ENCODE peak calls at places on chromosome 20, in seven cellular contexts. M, H, T, N, S, L and P are unnamed samples.

GRCh38 chr20:32289661-32290431 is 12.4 kb downstream of the KIF3B start:
- DNase-seq in M (no peak), H (no peak), T (no peak), N (no peak), S (no peak), L (no peak), P (no peak)

GRCh38 chr20:48791014-48791413 is 36.8 kb downstream of the PREX1 start:
- DNase-seq in M (no peak), H (peak), T (no peak), N (peak), S (no peak), L (no peak), P (no peak)

GRCh38 chr20:20611165-20611564 is 101.3 kb downstream of the RALGAPA2 start:
- DNase-seq in M (no peak), H (no peak), T (no peak), N (no peak), S (no peak), L (no peak), P (no peak)

GRCh38 chr20:41137412-41138216 is at the start of gene PLCG1:
- DNase-seq in M (peak), H (peak), T (peak), N (peak), S (peak), L (peak), P (peak)

GRCh38 chr20:62496525-62497218 is 20.9 kb upstream of the GATA5 start:
- DNase-seq in M (no peak), H (no peak), T (no peak), N (peak), S (no peak), L (no peak), P (no peak)

GRCh38 chr20:51019598-51020592 is 3.0 kb downstream of the KCNG1 start:
- DNase-seq in M (no peak), H (no peak), T (no peak), N (no peak), S (no peak), L (no peak), P (no peak)

GRCh38 chr20:9794831-9795230 is 44.0 kb downstream of the PAK5 start:
- DNase-seq in M (no peak), H (no peak), T (no peak), N (no peak), S (no peak), L (no peak), P (no peak)

GRCh38 chr20:52434041-52434425 is 242.5 kb upstream of the ZFP64 start:
- DNase-seq in M (no peak), H (no peak), T (no peak), N (no peak), S (no peak), L (no peak), P (no peak)

GRCh38 chr20:32150291-32150848 is 40.9 kb downstream of the TM9SF4 start:
- DNase-seq in M (no peak), H (no peak), T (no peak), N (no peak), S (no peak), L (no peak), P (no peak)

GRCh38 chr20:52747736-52748135 is 224.4 kb upstream of the TSHZ2 start:
- DNase-seq in M (no peak), H (peak), T (no peak), N (peak), S (no peak), L (no peak), P (peak)

GRCh38 chr20:45407067-45407745 is 883 bp upstream of the DBNDD2 start:
- DNase-seq in M (no peak), H (peak), T (peak), N (no peak), S (peak), L (no peak), P (no peak)

GRCh38 chr20:18853946-18854646 is 40.5 kb downstream of the SCP2D1 start:
- DNase-seq in M (no peak), H (no peak), T (no peak), N (no peak), S (no peak), L (no peak), P (no peak)

GRCh38 chr20:35616465-35617396 is 1.1 kb downstream of the SPAG4 start:
- DNase-seq in M (peak), H (peak), T (peak), N (peak), S (peak), L (no peak), P (peak)

GRCh38 chr20:45445805-45446562 is 23.6 kb upstream of the WFDC2 start:
- DNase-seq in M (peak), H (no peak), T (peak), N (peak), S (no peak), L (no peak), P (peak)

GRCh38 chr20:58389324-58389967 is 417 bp downstream of the VAPB start:
- DNase-seq in M (peak), H (peak), T (peak), N (peak), S (no peak), L (no peak), P (peak)

GRCh38 chr20:19701449-19701848 is 56.6 kb upstream of the RIN2 start:
- DNase-seq in M (no peak), H (no peak), T (no peak), N (peak), S (no peak), L (peak), P (no peak)

GRCh38 chr20:50379049-50379990 is 130.9 kb upstream of the PTPN1 start:
- DNase-seq in M (no peak), H (peak), T (peak), N (no peak), S (peak), L (no peak), P (peak)

GRCh38 chr20:53609501-53610445 is 16.1 kb upstream of the ZNF217 start:
- DNase-seq in M (peak), H (peak), T (peak), N (peak), S (no peak), L (no peak), P (peak)

GRCh38 chr20:41072099-41072798 is 43.6 kb downstream of the TOP1 start:
- DNase-seq in M (no peak), H (peak), T (peak), N (no peak), S (no peak), L (no peak), P (peak)

GRCh38 chr20:51542033-51542893 is at the start of gene NFATC2:
- DNase-seq in M (peak), H (no peak), T (no peak), N (peak), S (no peak), L (peak), P (no peak)

GRCh38 chr20:49328790-49329189 is 50.9 kb upstream of the ZNFX1 start:
- DNase-seq in M (no peak), H (no peak), T (no peak), N (no peak), S (no peak), L (no peak), P (no peak)

GRCh38 chr20:44031001-44031574 is 116.4 kb downstream of the TOX2 start:
- DNase-seq in M (no peak), H (no peak), T (no peak), N (no peak), S (no peak), L (no peak), P (no peak)

GRCh38 chr20:21166801-21167200 is 40.9 kb downstream of the KIZ start:
- DNase-seq in M (no peak), H (no peak), T (peak), N (peak), S (no peak), L (no peak), P (peak)

GRCh38 chr20:48523191-48523757 is 304.5 kb downstream of the PREX1 start:
- DNase-seq in M (peak), H (peak), T (peak), N (peak), S (no peak), L (no peak), P (peak)

GRCh38 chr20:37283530-37284195 is 5.8 kb upstream of the MANBAL start:
- DNase-seq in M (no peak), H (no peak), T (no peak), N (no peak), S (no peak), L (no peak), P (no peak)

GRCh38 chr20:53581444-53582311 is 12.0 kb downstream of the ZNF217 start:
- DNase-seq in M (no peak), H (no peak), T (no peak), N (peak), S (no peak), L (no peak), P (no peak)

GRCh38 chr20:4512891-4513550 is 208.7 kb upstream of the PRND start:
- DNase-seq in M (peak), H (peak), T (peak), N (no peak), S (peak), L (no peak), P (peak)

GRCh38 chr20:41395669-41396664 is 29.3 kb upstream of the EMILIN3 start:
- DNase-seq in M (no peak), H (no peak), T (no peak), N (no peak), S (no peak), L (no peak), P (peak)

GRCh38 chr20:62395311-62396242 is 8.7 kb downstream of the RPS21 start:
- DNase-seq in M (no peak), H (no peak), T (no peak), N (no peak), S (no peak), L (no peak), P (no peak)

GRCh38 chr20:57618091-57618765 is 2.0 kb downstream of the ZBP1 start:
- DNase-seq in M (peak), H (no peak), T (peak), N (peak), S (no peak), L (no peak), P (peak)

GRCh38 chr20:35912877-35913276 is 41.4 kb downstream of the SCAND1 start:
- DNase-seq in M (no peak), H (no peak), T (no peak), N (no peak), S (no peak), L (no peak), P (no peak)

GRCh38 chr20:6868864-6869263 is 101.4 kb downstream of the BMP2 start:
- DNase-seq in M (no peak), H (no peak), T (no peak), N (no peak), S (no peak), L (no peak), P (peak)

GRCh38 chr20:62572980-62573379 is 69.3 kb upstream of the SLCO4A1 start:
- DNase-seq in M (no peak), H (no peak), T (no peak), N (no peak), S (no peak), L (no peak), P (no peak)